ENCODE peak calls at places on chromosomes 6 and 20, in nine cellular contexts. J is CD4-positive, alpha-beta T cell; R is PC-3; F is H9; P is left ventricle myocardium inferior; Q is right lobe of liver; O is upper lobe of right lung; B is heart left ventricle; W is CD8-positive, alpha-beta T cell. A is an unnamed sample.

GRCh38 chr6:167005350-167006159 is 6.4 kb downstream of the CEP43 start:
- DNase-seq in R (no peak), F (no peak), B (peak), J (no peak), O (no peak), W (no peak), Q (peak), P (peak), A (no peak)

GRCh38 chr6:116118608-116119007 is 7.3 kb downstream of the COL10A1 start:
- DNase-seq in P (no peak), R (no peak), J (no peak), Q (no peak), W (no peak), B (no peak), O (no peak), F (no peak), A (no peak)

GRCh38 chr20:35478804-35479472 is 23.5 kb downstream of the CEP250 start:
- DNase-seq in Q (no peak), O (no peak), J (no peak), F (peak), B (no peak), P (no peak), W (no peak), R (no peak), A (no peak)

GRCh38 chr6:31727717-31728671 is 1.1 kb downstream of the DDAH2 start:
- DNase-seq in R (no peak), O (no peak), W (no peak), P (no peak), F (no peak), Q (peak), B (peak), J (no peak), A (no peak)

GRCh38 chr20:58483470-58483869 is 31.7 kb downstream of the APCDD1L start:
- DNase-seq in F (peak), B (no peak), Q (no peak), J (no peak), O (no peak), W (no peak), P (no peak), R (no peak), A (no peak)

GRCh38 chr6:56528412-56528841 is 114.3 kb downstream of the DST start:
- DNase-seq in R (peak), J (no peak), Q (no peak), B (no peak), F (no peak), W (no peak), O (no peak), P (no peak), A (peak)

GRCh38 chr20:24995741-24996448 is 3.3 kb upstream of the APMAP start:
- DNase-seq in O (peak), B (no peak), Q (peak), J (no peak), W (no peak), P (no peak), R (peak), F (peak), A (no peak)

GRCh38 chr6:150153905-150154492 is 11.2 kb downstream of the PPP1R14C start:
- DNase-seq in W (no peak), B (no peak), F (no peak), J (no peak), R (peak), P (no peak), Q (no peak), O (no peak), A (no peak)

GRCh38 chr20:50248104-50248631 is 57.5 kb downstream of the CEBPB start:
- DNase-seq in Q (no peak), W (no peak), R (no peak), B (no peak), P (no peak), O (no peak), J (no peak), F (no peak), A (no peak)

GRCh38 chr6:47195251-47195650 is 114.5 kb downstream of the TNFRSF21 start:
- DNase-seq in Q (no peak), O (no peak), J (no peak), W (no peak), R (no peak), B (peak), P (peak), F (no peak), A (no peak)

GRCh38 chr6:53828971-53829697 is 34.3 kb downstream of the LRRC1 start:
- DNase-seq in W (no peak), J (no peak), Q (no peak), F (no peak), O (no peak), B (no peak), R (no peak), P (no peak), A (no peak)

GRCh38 chr6:157471895-157472686 is 91.1 kb downstream of the ZDHHC14 start:
- DNase-seq in F (no peak), P (no peak), O (peak), W (no peak), R (no peak), B (no peak), J (no peak), Q (no peak), A (no peak)

GRCh38 chr20:362271-363254 is 15.7 kb downstream of the NRSN2 start:
- DNase-seq in B (peak), O (peak), P (peak), W (no peak), F (peak), Q (peak), J (no peak), R (peak), A (no peak)

GRCh38 chr6:115675443-115675842 is 385.2 kb downstream of the FRK start:
- DNase-seq in P (no peak), R (no peak), O (no peak), Q (peak), J (no peak), F (no peak), W (no peak), B (no peak), A (no peak)

GRCh38 chr6:89873721-89874120 is 20.5 kb upstream of the GJA10 start:
- DNase-seq in R (no peak), J (no peak), W (no peak), Q (no peak), O (no peak), B (no peak), P (no peak), F (no peak), A (no peak)

GRCh38 chr20:20078041-20078440 is 25.7 kb downstream of the CFAP61 start:
- DNase-seq in P (no peak), R (no peak), J (no peak), O (no peak), W (no peak), F (no peak), B (no peak), Q (no peak), A (no peak)

GRCh38 chr6:163354779-163355431 is 59.6 kb upstream of the QKI start:
- DNase-seq in O (peak), F (no peak), Q (no peak), R (peak), P (peak), J (no peak), W (no peak), B (peak), A (no peak)

GRCh38 chr20:59940129-59940955 is at the start of the genes FAM217B and PPP1R3D:
- DNase-seq in W (peak), B (peak), J (peak), F (peak), R (peak), O (peak), P (peak), Q (peak), A (peak)

GRCh38 chr6:133408543-133408942 is 167.4 kb downstream of the EYA4 start:
- DNase-seq in J (no peak), Q (no peak), R (no peak), B (no peak), F (no peak), W (no peak), P (no peak), O (no peak), A (no peak)

GRCh38 chr20:37567331-37567665 is 39.6 kb upstream of the BLCAP start:
- DNase-seq in P (no peak), W (no peak), B (no peak), Q (no peak), R (no peak), O (no peak), F (no peak), J (no peak), A (no peak)

GRCh38 chr20:62158088-62158400 is 14.5 kb downstream of the SS18L1 start:
- DNase-seq in W (no peak), B (peak), P (no peak), J (no peak), O (no peak), Q (no peak), F (no peak), R (no peak), A (no peak)

GRCh38 chr6:107977283-107977682 is 19.3 kb upstream of the SEC63 start:
- DNase-seq in R (peak), P (no peak), F (no peak), O (no peak), J (no peak), W (no peak), B (no peak), Q (no peak), A (no peak)

GRCh38 chr20:47139934-47140333 is 216.6 kb downstream of the ZMYND8 start:
- DNase-seq in P (no peak), Q (no peak), F (no peak), O (no peak), J (no peak), W (no peak), R (peak), B (no peak), A (no peak)

GRCh38 chr6:112951829-112952228 is 604.7 kb downstream of the RFPL4B start:
- DNase-seq in B (no peak), Q (no peak), J (no peak), O (no peak), P (no peak), F (no peak), R (peak), W (no peak), A (no peak)

GRCh38 chr6:34955447-34955846 is 66.4 kb downstream of the ANKS1A start:
- DNase-seq in B (no peak), F (no peak), J (no peak), W (no peak), O (no peak), P (no peak), Q (no peak), R (no peak), A (no peak)

GRCh38 chr6:122803056-122803695 is 14.1 kb downstream of the SMPDL3A start:
- DNase-seq in O (no peak), P (no peak), B (no peak), Q (peak), R (no peak), F (no peak), J (no peak), W (no peak), A (peak)

GRCh38 chr20:62501801-62502495 is 26.2 kb upstream of the GATA5 start:
- DNase-seq in P (no peak), J (no peak), B (no peak), R (peak), Q (no peak), O (no peak), W (peak), F (no peak), A (no peak)

GRCh38 chr6:7673063-7673536 is 52.8 kb upstream of the BMP6 start:
- DNase-seq in W (no peak), Q (no peak), B (peak), R (peak), J (no peak), F (peak), P (peak), O (peak), A (no peak)

GRCh38 chr20:41428285-41428684 is 61.7 kb upstream of the EMILIN3 start:
- DNase-seq in O (no peak), B (no peak), J (no peak), W (peak), Q (no peak), F (no peak), R (peak), P (no peak), A (peak)

GRCh38 chr6:123321020-123321419 is 315.7 kb downstream of the TRDN start:
- DNase-seq in F (no peak), B (no peak), W (no peak), R (no peak), P (no peak), J (no peak), Q (no peak), O (no peak), A (no peak)

GRCh38 chr6:132023490-132023889 is 72.3 kb upstream of the CCN2 start:
- DNase-seq in P (no peak), R (peak), Q (no peak), J (no peak), F (peak), B (no peak), W (no peak), O (no peak), A (no peak)

GRCh38 chr6:99802396-99803031 is 191.5 kb downstream of the MCHR2 start:
- DNase-seq in J (no peak), P (no peak), Q (no peak), W (no peak), R (no peak), B (no peak), F (peak), O (no peak), A (no peak)
- TF ChIP-seq CTCF in J (no peak), P (no peak), Q (no peak), W (no peak), R (no peak), B (no peak), F (peak), O (no peak), A (no peak)

DNA sequence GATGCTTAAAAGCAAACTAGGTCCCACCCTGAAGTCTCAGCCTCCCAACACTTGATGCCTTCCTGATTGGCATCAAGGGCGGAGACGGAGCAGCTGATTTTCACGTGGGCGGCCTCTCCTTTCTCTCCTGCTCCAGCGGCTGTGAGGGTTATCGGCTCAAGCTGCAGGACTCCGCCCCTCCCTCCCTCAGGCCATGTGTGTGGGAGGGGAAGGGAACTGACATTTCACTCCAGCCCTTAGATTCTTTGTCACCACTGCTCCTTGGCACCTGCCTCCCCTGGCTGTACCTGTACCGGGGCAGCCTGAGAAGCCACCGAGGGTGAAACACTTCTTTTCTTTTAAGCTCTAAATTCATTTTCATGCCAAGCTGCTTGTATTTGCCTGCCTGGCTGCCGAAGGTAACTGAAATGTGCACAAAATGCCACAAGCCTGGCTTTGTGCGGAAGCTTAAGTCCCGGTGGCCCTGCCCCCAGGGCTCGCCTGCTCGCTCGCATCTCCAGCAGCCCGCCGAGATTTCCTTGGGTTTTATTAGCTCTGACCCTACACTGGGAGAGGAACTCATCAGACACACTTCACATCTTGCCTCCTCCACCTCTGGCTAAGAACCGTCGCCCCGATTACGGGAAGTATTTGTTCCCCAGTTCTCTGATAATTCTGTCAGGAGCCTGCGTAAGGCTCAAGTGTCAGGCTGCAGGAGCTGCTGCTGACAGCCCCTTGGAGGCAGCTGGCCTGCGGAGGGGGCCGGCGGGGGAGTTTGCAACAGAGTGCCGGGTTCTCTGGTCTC is 9.6 kb upstream of the CPNE5 start:
- DNase-seq in F (peak), W (no peak), R (no peak), Q (no peak), O (peak), B (peak), P (peak), J (no peak), A (no peak)
- H3K27ac ChIP-seq in F (no peak), W (no peak), R (no peak), Q (no peak), O (no peak), B (peak), P (peak), J (no peak), A (peak)

GRCh38 chr6:13275435-13275989 is 52.8 kb downstream of the TBC1D7 start:
- DNase-seq in R (no peak), J (no peak), B (no peak), P (no peak), F (no peak), W (no peak), O (no peak), Q (no peak), A (no peak)

GRCh38 chr6:13277231-13277630 is 51.1 kb downstream of the TBC1D7 start:
- DNase-seq in W (no peak), O (no peak), R (no peak), J (no peak), F (no peak), P (no peak), B (no peak), Q (no peak), A (no peak)

GRCh38 chr6:13278991-13279390 is 49.3 kb downstream of the TBC1D7 start:
- DNase-seq in W (no peak), J (no peak), F (no peak), O (no peak), R (no peak), P (no peak), B (no peak), Q (no peak), A (no peak)

GRCh38 chr6:13280253-13280652 is 48.1 kb downstream of the TBC1D7 start:
- DNase-seq in R (no peak), P (no peak), B (no peak), F (no peak), J (no peak), Q (no peak), W (no peak), O (no peak), A (no peak)

GRCh38 chr6:13278184-13278583 is 50.2 kb downstream of the TBC1D7 start:
- DNase-seq in W (no peak), Q (no peak), R (no peak), O (no peak), J (no peak), B (no peak), F (peak), P (no peak), A (no peak)
- TF ChIP-seq CTCF in W (no peak), Q (no peak), R (peak), O (peak), J (no peak), B (no peak), F (peak), P (peak), A (no peak)

GRCh38 chr20:63639093-63639860 is 12.4 kb upstream of the GMEB2 start:
- DNase-seq in F (no peak), B (peak), O (no peak), R (no peak), J (peak), Q (no peak), P (peak), W (peak), A (no peak)

GRCh38 chr20:63640086-63640485 is 13.1 kb downstream of the STMN3 start:
- DNase-seq in B (peak), P (no peak), Q (no peak), J (no peak), R (no peak), W (no peak), F (no peak), O (no peak), A (no peak)

GRCh38 chr20:63636752-63637633 is 10.1 kb upstream of the GMEB2 start:
- DNase-seq in W (no peak), O (no peak), Q (no peak), J (no peak), P (no peak), B (no peak), F (no peak), R (no peak), A (no peak)

GRCh38 chr20:63633732-63634131 is 6.8 kb upstream of the GMEB2 start:
- DNase-seq in Q (no peak), F (no peak), J (no peak), R (no peak), B (no peak), O (no peak), P (no peak), W (no peak), A (no peak)

DNA sequence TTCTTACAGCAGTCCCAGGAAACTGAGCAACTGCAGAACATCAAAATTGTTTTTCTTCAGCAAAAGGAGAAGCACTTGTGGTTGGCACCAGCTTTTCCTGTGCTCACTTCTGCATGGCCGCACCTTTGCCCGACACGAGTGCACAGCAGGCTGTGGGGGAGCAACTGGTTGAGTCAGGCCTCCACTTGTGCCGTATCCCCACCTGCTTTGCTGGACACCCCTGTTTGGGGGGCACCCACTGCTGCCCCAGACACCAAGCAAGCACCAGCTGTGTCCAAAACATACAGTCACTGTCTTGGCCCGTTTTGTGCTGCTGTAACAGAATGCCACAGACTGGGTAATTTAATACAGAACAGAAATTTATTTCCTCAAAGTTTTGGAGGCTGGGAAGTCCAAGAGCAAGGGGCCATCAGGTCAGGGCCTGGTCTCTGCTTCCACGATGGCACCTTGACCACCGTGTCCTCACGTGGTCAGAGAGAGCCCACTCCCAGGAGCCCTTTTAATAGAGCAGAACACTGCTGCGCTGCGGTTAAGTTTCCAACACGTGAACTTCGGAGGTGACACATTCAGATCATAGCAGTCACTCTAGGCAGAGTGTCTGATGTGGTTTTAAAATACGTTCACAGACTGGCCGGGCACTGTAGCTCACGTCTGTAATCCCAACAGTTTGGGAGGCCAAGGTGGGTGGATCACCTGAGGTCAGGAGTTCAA is 8.7 kb upstream of the GMEB2 start:
- DNase-seq in B (peak), O (peak), P (no peak), F (no peak), Q (no peak), R (no peak), J (peak), W (peak), A (no peak)
- H3K27ac ChIP-seq in B (no peak), O (peak), P (no peak), F (no peak), Q (no peak), R (no peak), J (peak), W (peak), A (no peak)

GRCh38 chr20:23023621-23024187 is 11.4 kb upstream of the SSTR4 start:
- DNase-seq in J (no peak), W (no peak), O (no peak), Q (no peak), F (peak), B (no peak), P (no peak), R (no peak), A (no peak)
- TF ChIP-seq CTCF in J (no peak), W (no peak), O (no peak), Q (no peak), F (peak), B (no peak), P (no peak), R (no peak), A (no peak)

GRCh38 chr6:135673671-135674309 is 176.2 kb upstream of the AHI1 start:
- DNase-seq in W (no peak), P (no peak), F (no peak), J (no peak), O (no peak), R (no peak), Q (no peak), B (no peak), A (no peak)
- H3K27ac ChIP-seq in W (no peak), P (no peak), F (no peak), J (no peak), O (no peak), R (no peak), Q (no peak), B (no peak), A (peak)

GRCh38 chr6:41608443-41609151 is 29.7 kb upstream of the MDFI start:
- DNase-seq in F (no peak), O (no peak), J (no peak), P (no peak), R (no peak), W (no peak), Q (no peak), B (no peak), A (no peak)
- TF ChIP-seq CTCF in F (no peak), O (no peak), J (no peak), P (no peak), R (no peak), W (no peak), Q (no peak), B (no peak), A (no peak)

GRCh38 chr20:33857722-33858563 is 46.8 kb downstream of the CHMP4B start:
- DNase-seq in O (no peak), J (no peak), P (no peak), F (no peak), R (no peak), W (no peak), B (no peak), Q (no peak), A (no peak)

GRCh38 chr20:33861458-33861857 is 50.3 kb downstream of the CHMP4B start:
- DNase-seq in W (no peak), J (no peak), P (no peak), Q (no peak), F (no peak), R (no peak), O (no peak), B (no peak), A (no peak)

GRCh38 chr20:33859751-33860150 is 48.6 kb downstream of the CHMP4B start:
- DNase-seq in R (no peak), Q (no peak), J (no peak), W (no peak), B (no peak), F (no peak), P (no peak), O (no peak), A (no peak)

GRCh38 chr20:33858666-33859065 is 47.5 kb downstream of the CHMP4B start:
- DNase-seq in Q (no peak), W (no peak), B (no peak), R (no peak), J (no peak), O (no peak), P (no peak), F (no peak), A (no peak)

GRCh38 chr20:33859157-33859695 is 48.1 kb downstream of the CHMP4B start:
- DNase-seq in J (peak), F (no peak), W (peak), O (no peak), R (no peak), P (no peak), B (no peak), Q (no peak), A (no peak)
- H3K27ac ChIP-seq in J (peak), F (no peak), W (no peak), O (no peak), R (no peak), P (peak), B (no peak), Q (no peak), A (no peak)

A was measured in AG04450.